ENCODE peak calls at places on chromosome 22, in six cellular contexts. C is SK-N-SH, M is H1, L is K562, R is HepG2, Q is GM12878. B is an unnamed sample.

GRCh38 chr22:20746466-20747189 is 27.3 kb upstream of the SERPIND1 start:
- DNase-seq in C (no peak), M (no peak), L (no peak), R (no peak), Q (no peak), B (no peak)

GRCh38 chr22:29683536-29683935 is 36.3 kb upstream of the CABP7 start:
- DNase-seq in C (no peak), M (no peak), L (no peak), R (no peak), Q (no peak), B (no peak)

GRCh38 chr22:48824673-48825651 is 1002.7 kb downstream of the BRD1 start:
- DNase-seq in C (no peak), M (no peak), L (no peak), R (no peak), Q (no peak), B (no peak)

GRCh38 chr22:48362736-48363404 is 1464.8 kb downstream of the BRD1 start:
- DNase-seq in C (no peak), M (no peak), L (no peak), R (no peak), Q (no peak), B (no peak)

GRCh38 chr22:26512149-26512793 is at the start of gene TFIP11:
- DNase-seq in C (peak), M (peak), L (peak), R (peak), Q (peak), B (peak)

GRCh38 chr22:39214383-39215069 is 30.3 kb downstream of the PDGFB start:
- DNase-seq in C (no peak), M (peak), L (no peak), R (peak), Q (no peak), B (no peak)

GRCh38 chr22:29979645-29980303 is 96.8 kb downstream of the MTMR3 start:
- DNase-seq in C (no peak), M (no peak), L (no peak), R (no peak), Q (peak), B (no peak)

GRCh38 chr22:44003776-44004460 is 20.2 kb upstream of the PARVB start:
- DNase-seq in C (no peak), M (no peak), L (peak), R (no peak), Q (no peak), B (no peak)

GRCh38 chr22:49502126-49502826 is 325.4 kb downstream of the BRD1 start:
- DNase-seq in C (no peak), M (no peak), L (no peak), R (peak), Q (no peak), B (no peak)

GRCh38 chr22:39419911-39420310 is 20.3 kb downstream of the TAB1 start:
- DNase-seq in C (no peak), M (no peak), L (no peak), R (no peak), Q (no peak), B (no peak)

GRCh38 chr22:30573594-30574094 is 821 bp downstream of the GAL3ST1 start:
- DNase-seq in C (no peak), M (no peak), L (no peak), R (no peak), Q (no peak), B (no peak)

GRCh38 chr22:30245985-30246901 is at the start of gene LIF:
- DNase-seq in C (peak), M (no peak), L (peak), R (no peak), Q (no peak), B (no peak)

GRCh38 chr22:39926175-39927152 is 25.6 kb downstream of the GRAP2 start:
- DNase-seq in C (no peak), M (no peak), L (no peak), R (no peak), Q (no peak), B (no peak)

GRCh38 chr22:37581534-37581933 is 1.6 kb upstream of the LGALS2 start:
- DNase-seq in C (no peak), M (no peak), L (no peak), R (no peak), Q (no peak), B (peak)

GRCh38 chr22:26798433-26799065 is 141.2 kb downstream of the MIAT start:
- DNase-seq in C (no peak), M (no peak), L (no peak), R (no peak), Q (no peak), B (no peak)

GRCh38 chr22:39916496-39916895 is 15.6 kb downstream of the GRAP2 start:
- DNase-seq in C (no peak), M (no peak), L (no peak), R (no peak), Q (no peak), B (no peak)

GRCh38 chr22:44328762-44329161 is 16.0 kb upstream of the SHISAL1 start:
- DNase-seq in C (no peak), M (no peak), L (no peak), R (no peak), Q (no peak), B (no peak)

GRCh38 chr22:21791635-21792625 is 56.3 kb upstream of the YPEL1 start:
- DNase-seq in C (no peak), M (no peak), L (peak), R (no peak), Q (peak), B (no peak)

GRCh38 chr22:45254789-45255261 is 14.1 kb upstream of the KIAA0930 start:
- DNase-seq in C (no peak), M (no peak), L (no peak), R (no peak), Q (peak), B (no peak)

GRCh38 chr22:32589007-32589406 is 114.4 kb downstream of the FBXO7 start:
- DNase-seq in C (no peak), M (no peak), L (no peak), R (no peak), Q (no peak), B (no peak)

GRCh38 chr22:32971252-32971651 is 86.9 kb downstream of the SYN3 start:
- DNase-seq in C (no peak), M (no peak), L (no peak), R (no peak), Q (no peak), B (no peak)

GRCh38 chr22:27718186-27719032 is 83.1 kb downstream of the MN1 start:
- DNase-seq in C (peak), M (no peak), L (peak), R (peak), Q (no peak), B (no peak)

DNA sequence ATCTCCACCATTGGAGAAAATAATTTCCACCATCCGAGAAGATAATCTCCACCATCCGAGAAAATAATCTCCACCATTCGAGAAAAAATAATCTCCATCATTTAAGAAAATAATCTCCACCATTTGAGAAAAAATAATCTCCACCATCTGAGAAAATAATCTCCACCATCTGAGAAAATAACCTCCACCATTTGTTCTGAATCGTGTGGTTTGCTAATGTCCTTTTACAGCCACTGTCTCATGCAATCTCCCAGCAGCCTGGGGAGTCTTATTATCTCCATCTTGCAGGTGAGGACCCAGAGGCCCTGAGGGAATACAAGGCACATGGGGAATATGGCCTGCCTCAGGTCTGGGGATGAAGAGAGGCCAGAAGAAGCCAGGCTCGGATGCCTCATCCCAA is 54.1 kb upstream of the TCF20 start:
- DNase-seq in C (no peak), M (no peak), L (no peak), R (no peak), Q (no peak), B (no peak)
- TF ChIP-seq GABPA in C (no peak), M (no peak), L (no peak), R (no peak), Q (no peak), B (no peak)

DNA sequence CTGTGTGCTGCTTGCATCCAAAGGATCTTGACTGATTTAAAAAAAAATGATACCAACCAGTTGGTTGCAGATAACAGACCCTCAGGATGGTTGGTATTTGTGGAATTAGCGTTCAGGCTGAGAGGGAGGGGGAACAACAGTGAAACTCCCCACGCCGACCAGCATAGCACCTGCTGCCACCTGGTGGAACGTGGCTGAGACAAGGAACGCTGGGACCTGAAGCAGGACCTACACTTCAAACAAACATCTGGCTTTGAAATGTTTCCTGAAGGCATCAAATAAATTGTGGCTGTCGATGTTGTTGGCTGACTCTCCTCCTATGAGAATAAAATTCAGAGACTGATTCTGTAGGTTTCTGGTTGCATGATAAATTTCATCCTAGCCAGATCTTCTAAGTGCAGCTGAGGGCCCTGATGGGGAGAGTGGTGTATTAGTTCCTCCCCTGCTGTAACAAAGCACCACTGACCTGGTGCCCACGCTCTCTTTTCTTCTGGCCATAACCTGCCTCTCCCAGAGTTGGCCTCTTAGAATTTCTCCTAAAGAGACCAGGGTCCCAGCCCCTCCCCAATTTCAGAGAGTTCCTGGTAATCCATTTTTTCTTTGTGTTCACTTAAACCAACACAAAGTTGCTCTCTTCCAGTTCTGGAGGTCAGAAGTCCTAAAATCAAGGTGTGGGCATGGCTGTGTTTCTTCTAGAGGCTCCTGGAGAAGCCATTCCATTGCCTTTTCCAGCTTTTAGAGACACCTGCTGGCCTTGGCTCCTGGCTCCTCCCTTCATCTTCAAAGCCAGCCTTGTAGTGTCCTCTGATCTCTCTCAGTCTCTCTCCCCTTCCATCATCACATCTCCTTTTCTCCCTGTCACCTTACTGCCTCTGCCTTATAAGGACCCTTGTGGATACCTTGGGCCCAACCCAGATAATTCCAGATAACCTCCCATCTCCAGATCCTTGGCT is 17.3 kb downstream of the APOL2 start:
- DNase-seq in C (peak), M (peak), L (peak), R (peak), Q (no peak), B (no peak)
- TF ChIP-seq GABPA in C (no peak), M (no peak), L (no peak), R (no peak), Q (no peak), B (no peak)

GRCh38 chr22:23542933-23543332 is 37.2 kb downstream of the IGLL1 start:
- DNase-seq in C (no peak), M (no peak), L (no peak), R (no peak), Q (no peak), B (no peak)
- TF ChIP-seq GABPA in C (no peak), M (no peak), L (no peak), R (no peak), Q (no peak), B (no peak)

GRCh38 chr22:19488884-19489843 is 9.4 kb downstream of the CDC45 start:
- DNase-seq in C (peak), M (no peak), L (no peak), R (no peak), Q (no peak), B (no peak)
- TF ChIP-seq GABPA in C (no peak), M (no peak), L (no peak), R (no peak), Q (no peak), B (no peak)

DNA sequence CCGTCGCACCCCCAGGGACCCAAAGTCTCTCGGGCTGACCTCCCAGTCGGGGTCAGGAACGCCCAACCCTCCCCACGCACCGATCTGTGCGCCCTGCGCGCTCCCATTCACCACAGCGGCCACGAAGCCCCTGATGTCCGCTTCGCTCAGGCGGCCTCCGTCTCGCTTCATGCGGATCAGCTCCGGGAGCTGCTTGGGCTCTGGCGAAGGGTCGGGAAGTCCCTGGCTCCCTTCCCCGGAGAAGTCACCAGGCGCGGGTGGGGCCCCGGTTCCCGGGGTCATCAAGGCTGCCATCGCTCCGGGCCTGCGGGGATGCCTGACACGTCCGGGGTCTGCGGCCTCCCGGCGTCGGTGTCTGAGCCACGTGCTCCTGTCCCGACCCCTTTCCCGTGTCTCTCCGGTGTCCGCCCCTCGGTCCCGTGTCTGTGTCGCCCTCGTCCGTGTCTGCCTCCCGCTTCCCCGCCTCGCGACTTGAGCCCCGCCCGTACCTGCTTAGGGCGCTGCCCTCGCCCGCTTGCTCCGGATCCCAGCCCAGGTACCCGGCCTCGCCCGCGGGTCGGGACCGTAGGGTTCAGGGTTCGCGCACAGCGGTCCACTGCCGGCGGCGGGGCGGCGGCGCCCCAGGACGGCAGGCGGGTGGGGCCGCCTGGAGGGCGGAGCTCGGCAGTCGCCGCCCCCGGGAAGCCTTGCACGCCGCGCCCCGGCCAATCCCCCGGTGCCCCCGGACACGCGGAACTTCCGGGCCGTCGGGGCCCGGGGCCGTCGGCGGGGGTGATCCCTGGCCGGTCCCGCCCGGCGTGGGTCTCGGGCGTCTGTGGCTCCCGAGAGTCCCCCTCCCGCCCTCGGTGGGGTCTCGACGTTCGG is at the start of gene TYMP:
- DNase-seq in C (no peak), M (no peak), L (no peak), R (peak), Q (no peak), B (peak)
- TF ChIP-seq GABPA in C (no peak), M (no peak), L (no peak), R (no peak), Q (no peak), B (no peak)

GRCh38 chr22:46894081-46894671 is 131.7 kb downstream of the TBC1D22A start:
- DNase-seq in C (peak), M (no peak), L (no peak), R (no peak), Q (no peak), B (no peak)
- TF ChIP-seq GABPA in C (no peak), M (no peak), L (no peak), R (no peak), Q (no peak), B (no peak)

DNA sequence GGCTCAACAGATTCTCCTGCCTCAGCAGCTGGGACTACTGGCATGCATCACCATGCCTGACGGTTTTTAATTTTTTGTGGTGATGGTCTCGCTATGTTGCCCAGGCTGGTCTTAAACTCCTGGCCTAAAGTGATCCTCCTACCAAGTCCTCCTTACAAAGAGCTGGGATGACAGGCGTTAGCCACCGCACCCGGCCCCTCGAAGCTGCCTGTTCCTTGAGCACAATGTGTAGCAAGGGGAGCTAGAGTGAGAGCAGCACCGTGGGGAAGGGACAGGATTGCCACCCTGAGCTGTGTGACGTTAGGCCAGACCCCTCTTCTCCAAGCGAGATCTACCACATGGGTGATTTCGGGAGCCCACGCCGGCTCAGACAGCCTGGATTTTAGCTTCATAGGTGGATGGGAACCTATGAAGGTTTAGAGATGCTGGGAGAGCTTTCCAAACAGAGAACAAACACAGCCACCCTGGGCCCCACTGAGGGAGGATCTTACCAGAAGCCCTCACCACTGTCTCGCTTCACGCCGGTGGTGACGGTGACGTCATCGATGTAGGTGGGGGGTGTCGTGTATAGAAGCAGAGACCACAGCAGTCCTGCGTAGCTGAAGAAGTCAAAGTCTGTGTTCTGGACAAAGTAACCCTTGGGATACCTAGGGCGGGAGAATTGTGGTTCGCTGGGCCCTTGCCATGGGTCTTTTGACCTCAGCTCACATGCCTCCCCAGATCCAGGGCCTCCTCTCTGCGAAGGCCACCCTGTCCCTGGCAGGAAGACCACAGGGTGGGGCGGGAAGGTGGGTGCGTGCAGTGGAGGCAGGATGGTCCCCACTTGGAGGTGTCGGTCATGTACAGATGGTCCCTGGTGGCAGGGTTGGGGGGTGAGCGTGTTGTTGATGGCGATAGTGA is 23.1 kb downstream of the RGL4 start:
- DNase-seq in C (no peak), M (no peak), L (no peak), R (no peak), Q (no peak), B (no peak)
- TF ChIP-seq GABPA in C (no peak), M (no peak), L (no peak), R (no peak), Q (no peak), B (no peak)